ENCODE peak calls at places on chromosomes 16 and 17, in five cellular contexts. B is neural crest cell, K is nephron progenitor cell, E is fibroblast of pulmonary artery, X is AG04449. C is an unnamed sample.
A peak's percentile ranks its signal among the peaks of the same experiment; 100 is the strongest.

GRCh38 chr17:32281011-32281451 is 15.4 kb downstream of the RHBDL3 start:
- DNase-seq in B (no peak), K (no peak), E (peak; percentile 50), X (no peak), C (no peak)

GRCh38 chr17:82694647-82695046 is 3.9 kb downstream of the RAB40B start:
- DNase-seq in B (no peak), K (no peak), E (no peak), X (no peak), C (no peak)

GRCh38 chr16:28193530-28194423 is 18.0 kb downstream of the XPO6 start:
- DNase-seq in B (no peak), K (no peak), E (peak; percentile 89), X (peak; percentile 97), C (no peak)

GRCh38 chr17:40791808-40792436 is 7.8 kb downstream of the KRT28 start:
- DNase-seq in B (no peak), K (no peak), E (peak; percentile 65), X (no peak), C (no peak)

GRCh38 chr16:60945225-60945624 is 1091.0 kb downstream of the CDH8 start:
- DNase-seq in B (peak; percentile 45), K (peak; percentile 75), E (no peak), X (no peak), C (no peak)

GRCh38 chr17:65523411-65523810 is 38.0 kb downstream of the AXIN2 start:
- DNase-seq in B (no peak), K (no peak), E (peak; percentile 18), X (no peak), C (no peak)

GRCh38 chr16:50121278-50121677 is 31.8 kb upstream of the TENT4B start:
- DNase-seq in B (no peak), K (no peak), E (no peak), X (no peak), C (no peak)

GRCh38 chr16:89322381-89323119 is 105.0 kb downstream of the ZNF778 start:
- DNase-seq in B (peak; percentile 39), K (peak; percentile 46), E (peak; percentile 80), X (no peak), C (no peak)

GRCh38 chr16:58464916-58465731 is 34.8 kb upstream of the NDRG4 start:
- DNase-seq in B (peak; percentile 25), K (peak; percentile 42), E (peak; percentile 9), X (no peak), C (no peak)

GRCh38 chr17:71709271-71709670 is 411.5 kb upstream of the SOX9 start:
- DNase-seq in B (no peak), K (no peak), E (no peak), X (no peak), C (no peak)

GRCh38 chr17:73340093-73340596 is 28.3 kb upstream of the CDC42EP4 start:
- DNase-seq in B (no peak), K (no peak), E (peak; percentile 95), X (peak; percentile 65), C (no peak)

GRCh38 chr16:84085774-84086173 is 31.0 kb downstream of the MBTPS1 start:
- DNase-seq in B (no peak), K (no peak), E (no peak), X (no peak), C (no peak)

GRCh38 chr17:77924757-77925336 is 33.7 kb upstream of the TNRC6C start:
- DNase-seq in B (no peak), K (peak; percentile 24), E (peak; percentile 85), X (no peak), C (no peak)

GRCh38 chr16:88955906-88956305 is 21.1 kb downstream of the CBFA2T3 start:
- DNase-seq in B (no peak), K (no peak), E (no peak), X (no peak), C (no peak)

GRCh38 chr16:48317614-48318013 is 67.6 kb downstream of the SIAH1 start:
- DNase-seq in B (no peak), K (no peak), E (peak; percentile 64), X (peak; percentile 24), C (no peak)

GRCh38 chr16:56793504-56793903 is 63.6 kb downstream of the NUP93 start:
- DNase-seq in B (no peak), K (no peak), E (peak; percentile 72), X (no peak), C (no peak)

GRCh38 chr16:640614-641013 is 1.0 kb upstream of the MCRIP2 start:
- DNase-seq in B (no peak), K (no peak), E (no peak), X (no peak), C (no peak)

GRCh38 chr16:81582655-81583441 is 138.2 kb downstream of the CMIP start:
- DNase-seq in B (peak; percentile 47), K (no peak), E (peak; percentile 16), X (no peak), C (no peak)

GRCh38 chr16:20348365-20349185 is 3.9 kb downstream of the UMOD start:
- DNase-seq in B (no peak), K (peak; percentile 6), E (no peak), X (no peak), C (no peak)

GRCh38 chr17:64202683-64203430 is 60.2 kb downstream of the TEX2 start:
- DNase-seq in B (no peak), K (no peak), E (peak; percentile 56), X (no peak), C (no peak)

GRCh38 chr16:75219838-75220237 is 1.1 kb downstream of the CTRB1 start:
- DNase-seq in B (no peak), K (no peak), E (no peak), X (no peak), C (no peak)

GRCh38 chr16:88472637-88473205 is 19.6 kb downstream of the ZFPM1 start:
- DNase-seq in B (no peak), K (no peak), E (no peak), X (no peak), C (no peak)

GRCh38 chr16:28288117-28288516 is 4.2 kb upstream of the SBK1 start:
- DNase-seq in B (no peak), K (no peak), E (no peak), X (no peak), C (no peak)

GRCh38 chr17:27771576-27771975 is 28.8 kb downstream of the NOS2 start:
- DNase-seq in B (no peak), K (no peak), E (no peak), X (no peak), C (no peak)

GRCh38 chr16:88634141-88634993 is 4.0 kb upstream of the IL17C start:
- DNase-seq in B (peak; percentile 56), K (peak; percentile 83), E (peak; percentile 46), X (no peak), C (no peak)

GRCh38 chr16:85360323-85361277 is 248.3 kb upstream of the CIBAR2 start:
- DNase-seq in B (no peak), K (peak; percentile 37), E (no peak), X (no peak), C (no peak)

GRCh38 chr16:85362443-85362842 is 250.2 kb upstream of the CIBAR2 start:
- DNase-seq in B (no peak), K (no peak), E (no peak), X (no peak), C (no peak)

GRCh38 chr16:85363427-85363826 is 249.7 kb upstream of the GSE1 start:
- DNase-seq in B (no peak), K (no peak), E (no peak), X (no peak), C (no peak)

GRCh38 chr16:85359147-85359822 is 247.0 kb upstream of the CIBAR2 start:
- DNase-seq in B (no peak), K (no peak), E (no peak), X (no peak), C (no peak)

DNA sequence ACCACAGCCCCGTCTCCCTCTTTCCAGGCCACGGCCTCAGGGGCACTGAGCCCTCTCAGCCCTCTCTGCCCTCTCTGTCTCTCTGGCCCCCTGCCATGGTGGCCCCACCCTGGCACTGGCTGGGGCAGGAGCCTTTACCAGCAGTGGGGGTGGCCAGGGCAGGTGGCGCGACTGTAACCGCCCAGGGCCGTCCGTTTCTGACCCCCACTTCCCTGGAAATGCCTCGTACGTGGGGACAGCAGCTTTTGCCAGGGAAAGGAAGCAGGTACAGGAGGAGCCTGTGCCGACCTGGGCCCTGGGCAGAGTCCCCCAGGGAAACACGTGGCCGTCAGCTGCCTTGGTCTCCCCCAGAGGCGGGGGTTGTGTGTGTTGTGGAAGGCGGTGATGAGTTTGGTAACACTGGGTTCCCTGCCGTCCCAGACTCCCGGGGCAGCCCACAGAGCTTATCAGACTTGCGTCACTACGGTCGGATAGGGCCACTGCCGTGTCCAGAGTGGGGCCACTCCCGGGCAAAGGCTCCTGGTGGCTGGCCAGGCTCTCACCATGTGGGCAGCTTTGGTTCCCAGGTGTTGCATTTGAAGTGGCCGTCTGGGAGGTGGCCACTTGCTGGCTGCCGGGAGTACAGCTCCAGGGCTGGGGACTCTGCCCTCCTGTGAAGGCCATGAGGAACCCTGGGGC is 249.3 kb upstream of the CIBAR2 start:
- DNase-seq in B (no peak), K (no peak), E (no peak), X (no peak), C (no peak)
- TF ChIP-seq CTCF in B (no peak), K (no peak), E (no peak), X (no peak), C (no peak)

DNA sequence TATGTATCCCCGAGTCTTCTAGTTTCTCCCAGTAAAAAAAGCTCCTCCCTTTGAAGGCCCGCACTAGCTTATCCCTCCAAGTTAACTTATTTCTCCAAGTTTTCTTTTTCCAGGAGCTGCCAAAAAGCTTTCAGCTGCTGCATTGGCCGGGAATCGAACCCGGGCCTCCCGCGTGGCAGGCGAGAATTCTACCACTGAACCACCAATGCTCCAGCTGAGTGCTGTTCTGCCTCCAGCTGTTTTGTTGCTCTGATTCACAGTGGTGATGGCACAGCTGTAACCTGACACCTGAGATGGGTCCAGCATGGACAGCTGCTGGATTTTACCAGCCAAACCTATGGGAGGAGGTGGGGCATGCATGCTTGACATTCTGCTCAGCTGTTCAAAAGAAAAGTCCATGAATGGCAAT is 22.1 kb downstream of the VAC14 start:
- DNase-seq in B (peak; percentile 57), K (peak; percentile 82), E (peak; percentile 88), X (peak; percentile 66), C (peak; percentile 68)
- TF ChIP-seq CTCF in B (no peak), K (no peak), E (no peak), X (no peak), C (no peak)

GRCh38 chr16:66935319-66936011 is at the start of gene CES2:
- DNase-seq in B (no peak), K (peak; percentile 51), E (peak; percentile 30), X (no peak), C (no peak)

GRCh38 chr16:66937725-66938337 is 2.5 kb downstream of the CES2 start:
- DNase-seq in B (no peak), K (no peak), E (no peak), X (no peak), C (no peak)

GRCh38 chr16:66934138-66934838 is at the start of gene CIAO2B:
- DNase-seq in B (peak; percentile 83), K (peak; percentile 90), E (peak; percentile 87), X (no peak), C (peak; percentile 91)

GRCh38 chr16:66936889-66937554 is 1.7 kb downstream of the CES2 start:
- DNase-seq in B (no peak), K (no peak), E (no peak), X (no peak), C (no peak)

DNA sequence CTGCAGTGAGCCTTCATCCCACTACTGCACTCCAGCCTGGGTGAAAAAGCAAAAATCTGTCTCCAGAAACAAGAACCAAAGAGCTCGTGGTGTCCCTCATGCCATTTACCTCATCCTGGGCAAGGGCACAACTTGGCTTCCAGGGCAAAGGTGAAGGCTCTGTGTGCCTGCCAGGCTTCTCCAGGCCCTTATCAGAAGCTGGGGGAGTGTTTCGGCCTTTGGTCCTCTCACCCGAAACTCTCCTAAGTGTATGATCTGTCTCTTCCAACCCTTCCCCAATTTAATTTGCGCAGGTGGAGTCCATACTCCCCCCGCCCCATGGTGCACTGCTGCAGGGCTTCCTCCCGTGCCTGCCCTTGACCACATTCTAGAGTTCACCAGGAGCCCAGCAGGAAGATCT is 1.1 kb downstream of the CES2 start:
- DNase-seq in B (no peak), K (no peak), E (no peak), X (no peak), C (no peak)
- TF ChIP-seq CTCF in B (no peak), K (no peak), E (no peak), X (no peak), C (no peak)

GRCh38 chr17:36030949-36031348 is 13.2 kb upstream of the CCL23 start:
- DNase-seq in B (no peak), K (no peak), E (no peak), X (no peak), C (no peak)
- TF ChIP-seq CTCF in B (no peak), K (no peak), E (no peak), X (no peak), C (no peak)